ENCODE peak calls at places on chromosome 20, in six cellular contexts. C is nephron progenitor cell, W is NCI-H345, Z is activated T-cell treated with anti-CD3 and anti-CD28 coated beads for 24 hours, H is glomerular endothelial cell, S is ovary. G is an unnamed sample.

GRCh38 chr20:60058869-60059268 is 100.6 kb downstream of the CDH26 start:
- DNase-seq in C (no peak), W (no peak), S (no peak), Z (no peak), H (no peak), G (no peak)

GRCh38 chr20:13119583-13119982 is 101.5 kb upstream of the ISM1 start:
- DNase-seq in W (peak), H (peak), Z (peak), C (peak), S (no peak), G (peak)

GRCh38 chr20:38346247-38346651 is at the start of gene LBP:
- DNase-seq in Z (no peak), W (no peak), S (no peak), C (no peak), H (no peak), G (no peak)

GRCh38 chr20:20955837-20956236 is 150.3 kb downstream of the LINC00237 start:
- DNase-seq in H (no peak), S (no peak), C (no peak), W (no peak), Z (no peak), G (no peak)

GRCh38 chr20:5085380-5085779 is 34.4 kb downstream of the PCNA start:
- DNase-seq in S (no peak), H (no peak), W (no peak), C (no peak), Z (no peak), G (no peak)

GRCh38 chr20:55099251-55099650 is 623.9 kb downstream of the DOK5 start:
- DNase-seq in W (no peak), H (no peak), C (no peak), Z (no peak), S (no peak), G (no peak)

GRCh38 chr20:3162080-3162611 is 2.5 kb upstream of the FASTKD5 start:
- DNase-seq in C (no peak), H (no peak), S (no peak), W (peak), Z (no peak), G (no peak)

GRCh38 chr20:63380346-63380870 is 19.3 kb upstream of the CHRNA4 start:
- DNase-seq in C (no peak), Z (no peak), H (no peak), W (no peak), S (no peak), G (no peak)

GRCh38 chr20:52454660-52455059 is 263.1 kb upstream of the ZFP64 start:
- DNase-seq in S (no peak), Z (no peak), W (no peak), C (no peak), H (no peak), G (no peak)

GRCh38 chr20:5000263-5001173 is 792 bp downstream of the SLC23A2 start:
- DNase-seq in S (peak), Z (no peak), C (peak), W (peak), H (no peak), G (peak)

GRCh38 chr20:23441850-23442313 is 2.4 kb downstream of the CSTL1 start:
- DNase-seq in H (no peak), Z (peak), C (peak), W (peak), S (peak), G (peak)

GRCh38 chr20:8306916-8307315 is 174.8 kb downstream of the PLCB1 start:
- DNase-seq in Z (no peak), W (peak), C (no peak), S (no peak), H (no peak), G (no peak)

GRCh38 chr20:1565461-1565860 is 8.0 kb upstream of the SIRPD start:
- DNase-seq in W (no peak), Z (no peak), H (no peak), S (no peak), C (no peak), G (no peak)

GRCh38 chr20:58832442-58832841 is 18.3 kb downstream of the GNAS-AS1 start:
- DNase-seq in W (no peak), H (no peak), C (no peak), Z (no peak), S (no peak), G (no peak)

GRCh38 chr20:46605181-46605580 is 46.1 kb downstream of the SLC13A3 start:
- DNase-seq in Z (no peak), S (no peak), C (no peak), W (no peak), H (no peak), G (no peak)

GRCh38 chr20:58446264-58446937 is 57.4 kb downstream of the VAPB start:
- DNase-seq in H (no peak), S (no peak), C (no peak), W (no peak), Z (no peak), G (no peak)

GRCh38 chr20:52494244-52494643 is 302.7 kb upstream of the ZFP64 start:
- DNase-seq in W (no peak), Z (peak), H (peak), S (no peak), C (no peak), G (peak)